ENCODE peak calls at places on chromosomes 5 and 9, in seven cellular contexts. G, J, E, Z, K, A and T are unnamed samples.
A peak's percentile ranks its signal among the peaks of the same experiment; 100 is the strongest.

GRCh38 chr5:159951387-159951786 is 35.1 kb downstream of the ADRA1B start:
- DNase-seq in G (peak; percentile 19), J (no peak), E (peak; percentile 22), Z (no peak), K (no peak), A (no peak), T (no peak)

GRCh38 chr5:97420646-97421045 is 237.6 kb upstream of the RIOK2 start:
- DNase-seq in G (no peak), J (no peak), E (no peak), Z (no peak), K (no peak), A (no peak), T (no peak)

GRCh38 chr9:70256123-70256551 is 2.6 kb upstream of the SMC5 start:
- DNase-seq in G (peak; percentile 91), J (no peak), E (peak; percentile 30), Z (no peak), K (no peak), A (no peak), T (no peak)

GRCh38 chr5:14718778-14719177 is 54.3 kb downstream of the OTULIN start:
- DNase-seq in G (no peak), J (no peak), E (no peak), Z (no peak), K (no peak), A (no peak), T (no peak)

GRCh38 chr5:33726422-33727165 is 165.2 kb downstream of the ADAMTS12 start:
- DNase-seq in G (peak; percentile 69), J (no peak), E (peak; percentile 52), Z (no peak), K (no peak), A (no peak), T (no peak)

GRCh38 chr5:128015478-128015877 is 68.1 kb upstream of the SLC12A2 start:
- DNase-seq in G (no peak), J (no peak), E (no peak), Z (no peak), K (no peak), A (no peak), T (no peak)

GRCh38 chr5:175096469-175097185 is 347.4 kb downstream of the DRD1 start:
- DNase-seq in G (no peak), J (no peak), E (no peak), Z (no peak), K (no peak), A (no peak), T (no peak)

GRCh38 chr5:107324071-107324470 is 346.7 kb downstream of the EFNA5 start:
- DNase-seq in G (no peak), J (no peak), E (no peak), Z (no peak), K (no peak), A (no peak), T (no peak)

GRCh38 chr9:33223696-33224095 is 16.3 kb upstream of the SPINK4 start:
- DNase-seq in G (peak; percentile 45), J (no peak), E (no peak), Z (no peak), K (no peak), A (no peak), T (no peak)

GRCh38 chr5:84378961-84379360 is 5.7 kb downstream of the EDIL3 start:
- DNase-seq in G (peak; percentile 75), J (no peak), E (peak; percentile 16), Z (no peak), K (no peak), A (no peak), T (no peak)